ENCODE peak calls at places on chromosomes 3 and 15, in six cellular contexts. L is heart left ventricle, P is Panc1, U is fibroblast of lung, N is fibroblast of mammary gland, V is foreskin fibroblast. G is an unnamed sample.

GRCh38 chr3:9826815-9827574 is 16.8 kb downstream of the RPUSD3 start:
- DNase-seq in V (no peak), U (no peak), N (peak; percentile 30), L (no peak), P (no peak), G (no peak)

GRCh38 chr15:101026686-101027272 is 107.6 kb downstream of the LRRK1 start:
- DNase-seq in L (no peak), N (no peak), U (no peak), V (no peak), P (no peak), G (no peak)

GRCh38 chr15:23690450-23690852 is 3.3 kb upstream of the NDN start:
- DNase-seq in N (peak; percentile 64), L (peak; percentile 61), P (no peak), V (peak; percentile 19), U (peak; percentile 6), G (no peak)

GRCh38 chr3:146777941-146778340 is 172.8 kb upstream of the PLSCR5 start:
- DNase-seq in N (no peak), V (no peak), L (no peak), U (no peak), P (no peak), G (no peak)

GRCh38 chr15:68256675-68257450 is 20.7 kb upstream of the FEM1B start:
- DNase-seq in V (peak; percentile 93), P (no peak), L (peak; percentile 89), U (peak; percentile 76), N (peak; percentile 95), G (peak; percentile 58)

GRCh38 chr3:15667484-15667883 is 65.9 kb downstream of the BTD start:
- DNase-seq in L (no peak), U (no peak), P (no peak), N (no peak), V (no peak), G (no peak)

GRCh38 chr3:102374863-102375637 is 59.8 kb upstream of the ZPLD1 start:
- DNase-seq in P (no peak), U (no peak), L (no peak), N (no peak), V (no peak), G (no peak)

GRCh38 chr3:63556401-63556800 is 96.1 kb upstream of the SNTN start:
- DNase-seq in L (no peak), P (no peak), U (no peak), N (no peak), V (no peak), G (no peak)

GRCh38 chr3:46466273-46466672 is 1.6 kb upstream of the LTF start:
- DNase-seq in L (peak; percentile 52), U (no peak), P (no peak), V (no peak), N (no peak), G (no peak)

GRCh38 chr3:169323580-169324453 is 339.7 kb downstream of the MECOM start:
- DNase-seq in L (peak; percentile 43), N (peak; percentile 11), V (no peak), U (peak; percentile 83), P (no peak), G (no peak)

GRCh38 chr3:140768921-140769320 is 91.1 kb downstream of the TRIM42 start:
- DNase-seq in P (no peak), N (no peak), U (no peak), L (no peak), V (no peak), G (no peak)

GRCh38 chr3:140762751-140763150 is 84.9 kb downstream of the TRIM42 start:
- DNase-seq in V (no peak), N (no peak), P (no peak), L (no peak), U (no peak), G (no peak)

GRCh38 chr3:140767536-140767935 is 89.7 kb downstream of the TRIM42 start:
- DNase-seq in V (no peak), P (no peak), L (no peak), U (no peak), N (no peak), G (no peak)

GRCh38 chr3:140765246-140765645 is 87.4 kb downstream of the TRIM42 start:
- DNase-seq in L (no peak), P (no peak), N (no peak), V (no peak), U (no peak), G (no peak)

GRCh38 chr3:140766465-140766864 is 88.6 kb downstream of the TRIM42 start:
- DNase-seq in N (no peak), L (no peak), V (no peak), U (no peak), P (no peak), G (no peak)
- TF ChIP-seq CTCF in N (no peak), L (no peak), V (no peak), U (no peak), P (no peak), G (no peak)

GRCh38 chr3:98612587-98612986 is 19.2 kb upstream of the CPOX start:
- DNase-seq in L (no peak), P (no peak), U (no peak), N (no peak), V (no peak), G (no peak)
- TF ChIP-seq CTCF in L (no peak), P (peak; percentile 44), U (no peak), N (peak; percentile 1), V (no peak), G (peak; percentile 34)

DNA sequence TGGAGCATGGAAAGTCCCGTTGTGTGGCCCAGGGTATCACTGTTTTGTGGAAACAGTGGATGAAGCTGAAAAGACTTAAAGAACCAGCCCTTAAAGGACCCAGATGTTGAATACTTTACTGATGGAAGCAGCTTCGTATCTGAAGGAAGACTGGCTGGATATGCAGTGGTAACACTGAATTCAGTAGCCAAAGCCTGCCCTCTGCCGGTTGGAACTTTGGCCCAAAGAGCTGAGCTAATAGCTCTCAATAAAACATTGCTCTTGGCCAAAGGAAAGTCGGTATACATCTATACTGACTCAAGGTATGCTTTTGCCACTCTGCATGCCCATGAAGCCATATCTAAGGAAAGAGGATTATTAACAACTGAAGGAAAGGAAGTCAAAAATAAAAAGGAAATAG is 885.4 kb downstream of the PDCD6IP start:
- DNase-seq in V (peak; percentile 12), P (peak; percentile 15), L (peak; percentile 54), U (peak; percentile 33), N (peak; percentile 40), G (peak; percentile 10)
- TF ChIP-seq CTCF in V (peak; percentile 50), P (peak; percentile 69), L (peak; percentile 44), U (peak; percentile 42), N (peak; percentile 46), G (peak; percentile 74)

DNA sequence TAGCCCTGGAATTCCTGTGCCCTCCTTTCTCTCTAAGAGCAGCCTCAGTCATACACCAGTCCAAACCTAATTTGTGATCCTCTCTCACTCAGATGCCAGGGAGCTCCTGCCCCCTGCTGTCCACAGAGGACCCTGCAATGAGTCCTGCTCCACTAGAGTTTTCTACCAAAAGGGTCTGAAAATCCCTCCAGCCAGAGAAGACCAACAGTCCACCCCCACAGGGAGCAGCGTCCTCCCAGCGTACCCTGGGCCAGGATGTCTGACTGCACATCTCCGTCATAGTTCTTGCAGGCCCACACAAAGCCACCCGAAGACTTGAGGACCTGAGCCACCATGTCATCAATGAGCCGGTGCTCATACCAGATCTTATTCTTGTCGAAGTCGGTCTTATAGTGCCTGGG is 15.4 kb downstream of the IDH2 start:
- DNase-seq in P (no peak), N (peak; percentile 54), U (no peak), V (no peak), L (no peak), G (peak; percentile 76)
- TF ChIP-seq CTCF in P (peak; percentile 86), N (peak; percentile 82), U (peak; percentile 52), V (peak; percentile 84), L (peak; percentile 42), G (peak; percentile 76)

DNA sequence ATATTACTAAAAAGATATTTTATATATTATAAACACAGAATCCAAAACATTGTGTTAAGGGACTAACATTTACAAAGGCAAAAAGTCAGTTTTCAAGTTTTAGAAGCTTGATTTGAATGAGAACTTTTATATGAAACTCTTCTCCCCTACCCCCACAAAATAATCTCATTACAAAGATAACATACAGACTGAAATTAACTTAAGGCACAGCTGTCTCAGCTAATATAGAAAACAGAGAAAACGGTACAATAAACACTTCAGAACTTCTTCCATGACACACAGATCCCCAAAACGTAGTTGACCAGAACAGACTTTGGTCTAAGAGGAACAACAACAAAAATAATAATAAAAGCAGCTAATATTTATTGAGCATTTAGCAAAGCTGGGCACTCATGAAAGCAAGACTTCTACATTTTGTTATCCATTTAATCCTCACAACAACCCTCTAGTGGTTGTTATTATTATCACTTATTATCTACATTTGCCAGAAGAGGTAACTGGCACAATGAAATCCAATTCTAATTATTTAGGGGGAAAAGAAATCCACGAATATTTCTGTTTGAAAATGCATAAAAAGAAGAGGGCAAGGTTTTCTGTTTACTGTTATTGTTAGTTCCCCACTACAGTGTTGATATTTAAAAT is 68.1 kb downstream of the PFN2 start:
- DNase-seq in N (peak; percentile 6), V (no peak), P (no peak), L (no peak), U (no peak), G (no peak)
- TF ChIP-seq CTCF in N (peak; percentile 24), V (peak; percentile 17), P (peak; percentile 41), L (peak; percentile 25), U (no peak), G (no peak)

DNA sequence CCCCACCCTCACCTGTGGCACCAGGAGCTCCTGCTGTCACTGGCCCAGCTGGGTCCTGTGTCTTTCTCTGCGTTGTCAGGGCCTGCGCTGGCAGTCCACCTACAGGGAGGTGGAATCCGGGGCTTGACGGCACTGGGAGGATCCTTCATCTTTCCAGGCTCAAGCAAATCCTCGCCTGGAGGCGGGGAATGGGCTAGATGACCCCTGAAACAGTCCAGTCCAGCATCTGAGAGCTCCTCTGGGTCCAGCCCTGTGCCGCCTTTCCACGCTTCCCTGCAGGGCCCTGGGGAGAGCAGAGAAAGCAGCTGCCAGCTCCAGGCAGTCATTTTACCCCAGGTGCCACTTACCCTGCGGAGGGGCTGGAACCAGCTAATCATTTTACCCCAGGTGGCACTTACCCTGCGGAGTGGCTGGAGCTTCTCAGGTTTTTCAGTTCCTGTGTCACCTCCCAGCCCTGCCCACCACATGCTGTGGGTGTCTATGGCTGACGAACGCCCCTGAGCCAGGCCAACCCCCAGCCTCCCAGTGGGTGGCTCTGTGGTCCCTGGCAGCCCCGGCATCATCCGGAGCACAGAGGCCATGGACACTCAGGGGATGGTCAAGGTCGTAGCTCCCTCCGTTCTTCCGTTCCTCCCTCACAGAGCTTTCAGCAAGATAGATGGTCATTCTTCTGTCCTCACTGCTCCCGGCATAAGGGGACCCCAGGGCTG is 17.9 kb upstream of the ADIPOQ start:
- DNase-seq in L (no peak), N (no peak), P (no peak), V (no peak), U (no peak), G (no peak)
- TF ChIP-seq CTCF in L (no peak), N (no peak), P (no peak), V (no peak), U (no peak), G (no peak)

GRCh38 chr3:18127181-18127863 is 297.8 kb downstream of the SATB1 start:
- DNase-seq in P (no peak), N (no peak), U (no peak), V (no peak), L (no peak), G (peak; percentile 45)
- TF ChIP-seq CTCF in P (no peak), N (no peak), U (no peak), V (no peak), L (no peak), G (peak; percentile 44)